ENCODE peak calls at places on chromosomes 6 and 20, in four cellular contexts. H, I, V and Z are unnamed samples. For H3K36me3, the result is how much of the 10 kb centered on the place peaks cover.

GRCh38 chr6:165986647-165987482 is 180.8 kb downstream of the TBXT start:
- DNase-seq in H (no peak), I (no peak), V (peak), Z (no peak)

GRCh38 chr20:24627926-24628325 is 158.5 kb downstream of the SYNDIG1 start:
- DNase-seq in H (no peak), I (no peak), V (no peak), Z (no peak)

GRCh38 chr6:20058912-20059311 is 153.4 kb downstream of the MBOAT1 start:
- DNase-seq in H (no peak), I (no peak), V (no peak), Z (no peak)

GRCh38 chr20:8062781-8063180 is 43.2 kb upstream of the TMX4 start:
- DNase-seq in H (no peak), I (no peak), V (no peak), Z (no peak)

GRCh38 chr20:20734475-20734948 is 22.1 kb upstream of the RALGAPA2 start:
- DNase-seq in H (no peak), I (no peak), V (peak), Z (no peak)

GRCh38 chr20:47862841-47863240 is 77.6 kb upstream of the SULF2 start:
- DNase-seq in H (no peak), I (no peak), V (no peak), Z (no peak)

GRCh38 chr20:34537651-34538050 is 20.9 kb upstream of the MAP1LC3A start:
- DNase-seq in H (no peak), I (no peak), V (no peak), Z (peak)

GRCh38 chr6:133817460-133818047 is 71.4 kb upstream of the TCF21 start:
- DNase-seq in H (no peak), I (no peak), V (peak), Z (no peak)

GRCh38 chr6:34027445-34027936 is 118.4 kb downstream of the GRM4 start:
- DNase-seq in H (no peak), I (peak), V (peak), Z (no peak)

GRCh38 chr6:22363166-22363965 is 66.5 kb upstream of the PRL start:
- DNase-seq in H (no peak), I (no peak), V (no peak), Z (no peak)

GRCh38 chr6:16305246-16305725 is 66.9 kb downstream of the GMPR start:
- DNase-seq in H (no peak), I (no peak), V (no peak), Z (no peak)

GRCh38 chr6:10101551-10102252 is 313.2 kb downstream of the TFAP2A start:
- DNase-seq in H (no peak), I (no peak), V (no peak), Z (no peak)

GRCh38 chr6:155200012-155200411 is 63.8 kb upstream of the CLDN20 start:
- DNase-seq in H (no peak), I (no peak), V (no peak), Z (no peak)

GRCh38 chr6:159919011-159919511 is 28.3 kb downstream of the MAS1 start:
- DNase-seq in H (no peak), I (no peak), V (no peak), Z (no peak)

GRCh38 chr20:58327211-58327610 is 17.7 kb downstream of the RAB22A start:
- DNase-seq in H (peak), I (no peak), V (no peak), Z (no peak)

GRCh38 chr6:20946037-20946436 is 411.8 kb downstream of the CDKAL1 start:
- DNase-seq in H (no peak), I (no peak), V (peak), Z (no peak)

GRCh38 chr20:49245921-49246740 is 26.9 kb downstream of the DDX27 start:
- DNase-seq in H (no peak), I (no peak), V (peak), Z (no peak)

GRCh38 chr6:162999575-163000285 is 272.0 kb downstream of the PACRG start:
- DNase-seq in H (no peak), I (no peak), V (no peak), Z (no peak)

GRCh38 chr6:150391414-150391813 is 22.6 kb downstream of the IYD start:
- DNase-seq in H (no peak), I (no peak), V (no peak), Z (no peak)
- H3K36me3 ChIP-seq in H (under half), I (under half), V (under half), Z (under half)

GRCh38 chr20:44938637-44939036 is 21.6 kb downstream of the TOMM34 start:
- DNase-seq in H (no peak), I (no peak), V (no peak), Z (no peak)
- H3K36me3 ChIP-seq in H (half or more), I (half or more), V (under half), Z (half or more)

GRCh38 chr6:7249391-7249790 is 63.6 kb downstream of the SSR1 start:
- DNase-seq in H (no peak), I (no peak), V (no peak), Z (no peak)

GRCh38 chr6:7249946-7250643 is 62.9 kb downstream of the SSR1 start:
- DNase-seq in H (no peak), I (no peak), V (no peak), Z (peak)

GRCh38 chr6:7252390-7252789 is 60.6 kb downstream of the SSR1 start:
- DNase-seq in H (peak), I (no peak), V (no peak), Z (peak)

GRCh38 chr6:7250812-7251211 is 62.2 kb downstream of the SSR1 start:
- DNase-seq in H (no peak), I (no peak), V (no peak), Z (no peak)

GRCh38 chr6:7251861-7252260 is 61.1 kb downstream of the SSR1 start:
- DNase-seq in H (peak), I (no peak), V (no peak), Z (peak)
- H3K36me3 ChIP-seq in H (half or more), I (under half), V (under half), Z (half or more)

DNA sequence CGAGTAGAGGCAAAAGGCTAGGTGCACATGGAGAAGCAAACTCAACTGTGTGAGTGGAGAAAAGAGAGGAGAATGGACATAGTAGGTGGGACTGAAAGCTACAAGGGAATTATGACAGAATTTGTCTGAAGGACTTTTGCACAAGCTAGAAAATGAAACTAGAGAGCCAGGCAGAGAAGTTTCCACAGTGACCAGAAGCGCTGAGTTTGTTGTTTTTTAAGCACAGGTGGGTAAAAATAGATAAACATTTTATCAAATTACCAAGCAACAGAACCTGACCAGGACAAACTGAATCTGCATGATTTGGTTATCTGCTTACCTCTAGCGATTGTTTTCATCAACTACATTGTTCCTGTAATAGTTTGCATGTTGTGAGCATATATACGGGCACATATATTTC is 38.6 kb downstream of the SMLR1 start:
- DNase-seq in H (no peak), I (no peak), V (no peak), Z (no peak)
- H3K36me3 ChIP-seq in H (under half), I (under half), V (under half), Z (under half)

DNA sequence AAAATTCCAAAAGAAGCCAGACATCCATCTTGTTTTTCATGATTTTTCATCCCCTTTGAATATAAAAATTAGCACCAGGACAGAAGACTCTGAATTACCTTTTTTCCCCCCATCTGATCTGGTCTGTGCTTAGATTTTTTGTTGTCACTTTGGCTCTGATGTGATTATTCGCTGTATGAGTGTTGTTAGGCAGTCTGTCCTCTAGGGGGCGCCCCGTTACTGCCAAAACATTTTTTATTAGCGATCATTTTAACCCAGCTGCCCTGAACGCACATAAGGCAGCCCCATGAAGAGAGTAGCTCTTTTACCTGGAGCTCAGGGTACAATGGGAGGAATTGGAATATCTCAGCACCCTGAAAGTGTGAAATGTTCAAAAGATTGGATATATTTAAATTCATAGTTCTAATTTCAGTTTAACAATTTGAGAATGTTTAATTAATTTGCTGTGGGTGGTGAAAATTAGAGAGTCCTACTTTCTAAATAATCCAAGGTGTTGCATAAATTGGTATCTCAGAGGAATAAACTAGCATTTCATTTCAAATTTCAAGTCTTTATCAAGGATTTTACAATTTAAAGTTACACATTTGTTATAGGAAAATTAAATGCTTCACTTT is 60.8 kb downstream of the PRPH2 start:
- DNase-seq in H (peak), I (peak), V (peak), Z (peak)
- H3K36me3 ChIP-seq in H (half or more), I (half or more), V (under half), Z (half or more)

GRCh38 chr6:153493501-153493900 is 362.4 kb upstream of the RGS17 start:
- DNase-seq in H (no peak), I (no peak), V (no peak), Z (no peak)

GRCh38 chr6:153484056-153484455 is 353.0 kb upstream of the RGS17 start:
- DNase-seq in H (no peak), I (no peak), V (no peak), Z (no peak)

GRCh38 chr6:153489479-153489878 is 358.4 kb upstream of the RGS17 start:
- DNase-seq in H (no peak), I (no peak), V (no peak), Z (no peak)

GRCh38 chr6:153485072-153485471 is 354.0 kb upstream of the RGS17 start:
- DNase-seq in H (no peak), I (no peak), V (no peak), Z (no peak)

DNA sequence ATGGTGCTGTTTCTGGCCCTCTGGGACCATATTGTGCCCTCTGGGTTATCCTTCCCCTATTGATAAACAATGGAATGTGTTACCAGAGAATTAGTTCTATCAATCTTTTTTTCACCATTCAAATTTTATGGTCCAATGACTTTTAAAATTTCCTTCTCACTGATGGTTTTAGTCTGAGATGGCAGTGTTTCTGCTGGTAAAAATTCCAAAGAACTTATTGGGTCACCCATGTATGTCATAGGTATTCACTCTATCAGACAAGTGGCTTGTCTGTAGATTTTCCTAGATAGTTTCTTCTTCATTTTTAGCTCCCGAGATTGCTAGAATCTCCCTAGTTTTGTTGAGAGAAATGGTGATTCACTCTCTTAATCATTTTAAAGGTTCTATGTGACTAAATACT is 357.2 kb upstream of the RGS17 start:
- DNase-seq in H (no peak), I (no peak), V (no peak), Z (no peak)
- H3K36me3 ChIP-seq in H (under half), I (under half), V (under half), Z (under half)

GRCh38 chr6:158459726-158460125 is 100.2 kb upstream of the TMEM181 start:
- DNase-seq in H (no peak), I (no peak), V (no peak), Z (no peak)

GRCh38 chr6:158464483-158464882 is 95.4 kb upstream of the TMEM181 start:
- DNase-seq in H (no peak), I (no peak), V (peak), Z (no peak)

GRCh38 chr6:158460602-158461092 is 99.2 kb upstream of the TMEM181 start:
- DNase-seq in H (no peak), I (no peak), V (no peak), Z (no peak)

GRCh38 chr6:158465747-158466146 is 94.1 kb upstream of the TMEM181 start:
- DNase-seq in H (no peak), I (no peak), V (no peak), Z (no peak)

GRCh38 chr6:158461954-158462353 is 97.9 kb upstream of the TMEM181 start:
- DNase-seq in H (no peak), I (no peak), V (no peak), Z (no peak)
- H3K36me3 ChIP-seq in H (under half), I (half or more), V (under half), Z (under half)

GRCh38 chr6:121748850-121749249 is 313.4 kb downstream of the GJA1 start:
- DNase-seq in H (no peak), I (no peak), V (no peak), Z (no peak)
- H3K36me3 ChIP-seq in H (under half), I (under half), V (under half), Z (under half)